ENCODE peak calls at places on chromosomes 7 and 10, in eight cellular contexts. N, D, R, Y, G, X, H and K are unnamed samples.

GRCh38 chr10:110636572-110636931 is 7.6 kb upstream of the RBM20 start:
- DNase-seq in N (no peak), D (no peak), R (no peak), Y (no peak), G (no peak), X (no peak), H (no peak), K (no peak)

GRCh38 chr10:89946106-89946505 is 244.7 kb downstream of the KIF20B start:
- DNase-seq in N (no peak), D (no peak), R (no peak), Y (no peak), G (peak; percentile 9), X (no peak), H (no peak), K (no peak)

GRCh38 chr10:87842220-87842641 is 21.1 kb downstream of the KLLN start:
- DNase-seq in N (no peak), D (peak; percentile 97), R (no peak), Y (no peak), G (no peak), X (no peak), H (no peak), K (no peak)

GRCh38 chr7:97601941-97602457 is 129.9 kb upstream of the TAC1 start:
- DNase-seq in N (no peak), D (no peak), R (no peak), Y (no peak), G (no peak), X (no peak), H (no peak), K (no peak)

GRCh38 chr7:136956671-136957070 is 88.2 kb downstream of the CHRM2 start:
- DNase-seq in N (no peak), D (no peak), R (no peak), Y (no peak), G (peak; percentile 33), X (no peak), H (no peak), K (no peak)

GRCh38 chr7:128838981-128839731 is 8.9 kb downstream of the FLNC start:
- DNase-seq in N (no peak), D (no peak), R (peak; percentile 28), Y (peak; percentile 34), G (no peak), X (no peak), H (no peak), K (no peak)

GRCh38 chr7:77326131-77326530 is 90.0 kb downstream of the GSAP start:
- DNase-seq in N (no peak), D (peak; percentile 64), R (no peak), Y (no peak), G (peak; percentile 37), X (no peak), H (no peak), K (no peak)

GRCh38 chr7:159008417-159008816 is 136.2 kb downstream of the VIPR2 start:
- DNase-seq in N (no peak), D (no peak), R (no peak), Y (no peak), G (no peak), X (no peak), H (no peak), K (no peak)

GRCh38 chr7:108294595-108294994 is 161.6 kb downstream of the NRCAM start:
- DNase-seq in N (no peak), D (no peak), R (no peak), Y (no peak), G (no peak), X (no peak), H (no peak), K (no peak)

GRCh38 chr10:77493851-77494788 is 143.5 kb downstream of the KCNMA1 start:
- DNase-seq in N (no peak), D (peak; percentile 34), R (no peak), Y (no peak), G (peak; percentile 55), X (peak; percentile 42), H (no peak), K (no peak)

GRCh38 chr10:66928000-66928770 is 2.3 kb downstream of the LRRTM3 start:
- DNase-seq in N (no peak), D (no peak), R (peak; percentile 35), Y (peak; percentile 32), G (no peak), X (peak; percentile 43), H (no peak), K (no peak)

GRCh38 chr10:70379581-70380176 is 2.7 kb downstream of the LRRC20 start:
- DNase-seq in N (no peak), D (no peak), R (no peak), Y (no peak), G (peak; percentile 44), X (peak; percentile 64), H (no peak), K (no peak)

GRCh38 chr10:12340937-12341336 is 8.4 kb upstream of the CAMK1D start:
- DNase-seq in N (no peak), D (no peak), R (no peak), Y (no peak), G (no peak), X (no peak), H (no peak), K (no peak)

GRCh38 chr7:81638216-81638615 is 131.6 kb downstream of the HGF start:
- DNase-seq in N (no peak), D (no peak), R (no peak), Y (no peak), G (peak; percentile 96), X (no peak), H (no peak), K (no peak)

GRCh38 chr10:10198388-10198787 is 819.3 kb upstream of the CELF2 start:
- DNase-seq in N (no peak), D (no peak), R (no peak), Y (no peak), G (no peak), X (no peak), H (no peak), K (no peak)